ENCODE peak calls at places on chromosome 20, in nine cellular contexts. One of them, this sample, is unnamed.

GRCh38 chr20:1895674-1896496 is 678 bp downstream of the SIRPA start:
- DNase-seq in pancreas: no peak
- DNase-seq in dorsolateral prefrontal cortex: no peak
- DNase-seq in A549: peak; percentile 35
- DNase-seq in hepatocyte: peak; percentile 44
- DNase-seq in left ventricle myocardium inferior: no peak
- DNase-seq in fibroblast of lung: peak; percentile 30
- DNase-seq in heart left ventricle: no peak
- DNase-seq in upper lobe of right lung: no peak
- DNase-seq in this sample: peak; percentile 58

GRCh38 chr20:63940472-63941266 is 15.5 kb downstream of the UCKL1 start:
- DNase-seq in left ventricle myocardium inferior: peak; percentile 15
- DNase-seq in heart left ventricle: peak; percentile 63
- DNase-seq in upper lobe of right lung: no peak
- DNase-seq in fibroblast of lung: no peak
- DNase-seq in dorsolateral prefrontal cortex: no peak
- DNase-seq in pancreas: no peak
- DNase-seq in A549: no peak
- DNase-seq in hepatocyte: no peak
- DNase-seq in this sample: peak; percentile 47

GRCh38 chr20:33709398-33709797 is 10.7 kb downstream of the PXMP4 start:
- DNase-seq in dorsolateral prefrontal cortex: no peak
- DNase-seq in pancreas: no peak
- DNase-seq in A549: no peak
- DNase-seq in hepatocyte: no peak
- DNase-seq in upper lobe of right lung: no peak
- DNase-seq in heart left ventricle: no peak
- DNase-seq in left ventricle myocardium inferior: no peak
- DNase-seq in fibroblast of lung: no peak
- DNase-seq in this sample: no peak

GRCh38 chr20:45373353-45374100 is 4.6 kb downstream of the TP53TG5 start:
- DNase-seq in heart left ventricle: peak; percentile 94
- DNase-seq in fibroblast of lung: peak; percentile 81
- DNase-seq in pancreas: peak; percentile 84
- DNase-seq in A549: peak; percentile 91
- DNase-seq in dorsolateral prefrontal cortex: peak; percentile 86
- DNase-seq in upper lobe of right lung: peak; percentile 95
- DNase-seq in left ventricle myocardium inferior: peak; percentile 88
- DNase-seq in hepatocyte: peak; percentile 91
- DNase-seq in this sample: peak; percentile 92

GRCh38 chr20:17560344-17561074 is 9.4 kb upstream of the DSTN start:
- DNase-seq in dorsolateral prefrontal cortex: no peak
- DNase-seq in left ventricle myocardium inferior: no peak
- DNase-seq in hepatocyte: no peak
- DNase-seq in A549: no peak
- DNase-seq in fibroblast of lung: no peak
- DNase-seq in pancreas: no peak
- DNase-seq in heart left ventricle: no peak
- DNase-seq in upper lobe of right lung: no peak
- DNase-seq in this sample: no peak

GRCh38 chr20:13288357-13288756 is 67.3 kb downstream of the ISM1 start:
- DNase-seq in left ventricle myocardium inferior: no peak
- DNase-seq in upper lobe of right lung: no peak
- DNase-seq in hepatocyte: no peak
- DNase-seq in heart left ventricle: no peak
- DNase-seq in pancreas: no peak
- DNase-seq in A549: no peak
- DNase-seq in fibroblast of lung: no peak
- DNase-seq in dorsolateral prefrontal cortex: no peak
- DNase-seq in this sample: no peak

GRCh38 chr20:62918830-62919229 is 7.5 kb downstream of the DIDO1 start:
- DNase-seq in A549: no peak
- DNase-seq in fibroblast of lung: no peak
- DNase-seq in dorsolateral prefrontal cortex: no peak
- DNase-seq in upper lobe of right lung: no peak
- DNase-seq in heart left ventricle: no peak
- DNase-seq in left ventricle myocardium inferior: no peak
- DNase-seq in pancreas: no peak
- DNase-seq in hepatocyte: no peak
- DNase-seq in this sample: peak; percentile 29

GRCh38 chr20:25338112-25339023 is 52.3 kb downstream of the ABHD12 start:
- DNase-seq in A549: no peak
- DNase-seq in pancreas: peak; percentile 50
- DNase-seq in hepatocyte: no peak
- DNase-seq in heart left ventricle: no peak
- DNase-seq in fibroblast of lung: no peak
- DNase-seq in left ventricle myocardium inferior: no peak
- DNase-seq in dorsolateral prefrontal cortex: no peak
- DNase-seq in upper lobe of right lung: no peak
- DNase-seq in this sample: no peak

GRCh38 chr20:56003966-56004365 is 1.4 kb downstream of the CBLN4 start:
- DNase-seq in hepatocyte: peak; percentile 12
- DNase-seq in dorsolateral prefrontal cortex: peak; percentile 10
- DNase-seq in left ventricle myocardium inferior: no peak
- DNase-seq in fibroblast of lung: no peak
- DNase-seq in pancreas: no peak
- DNase-seq in heart left ventricle: peak; percentile 57
- DNase-seq in upper lobe of right lung: peak; percentile 74
- DNase-seq in A549: no peak
- DNase-seq in this sample: peak; percentile 53

GRCh38 chr20:2140561-2140960 is 38.9 kb downstream of the STK35 start:
- DNase-seq in A549: no peak
- DNase-seq in dorsolateral prefrontal cortex: no peak
- DNase-seq in heart left ventricle: no peak
- DNase-seq in pancreas: peak; percentile 7
- DNase-seq in fibroblast of lung: peak; percentile 50
- DNase-seq in upper lobe of right lung: no peak
- DNase-seq in left ventricle myocardium inferior: peak; percentile 73
- DNase-seq in hepatocyte: no peak
- DNase-seq in this sample: no peak

GRCh38 chr20:12902992-12903391 is 105.8 kb upstream of the SPTLC3 start:
- DNase-seq in pancreas: no peak
- DNase-seq in dorsolateral prefrontal cortex: no peak
- DNase-seq in heart left ventricle: no peak
- DNase-seq in left ventricle myocardium inferior: no peak
- DNase-seq in upper lobe of right lung: no peak
- DNase-seq in fibroblast of lung: no peak
- DNase-seq in hepatocyte: no peak
- DNase-seq in A549: no peak
- DNase-seq in this sample: no peak

GRCh38 chr20:47638851-47639250 is 137.2 kb downstream of the NCOA3 start:
- DNase-seq in heart left ventricle: no peak
- DNase-seq in upper lobe of right lung: no peak
- DNase-seq in pancreas: no peak
- DNase-seq in fibroblast of lung: no peak
- DNase-seq in A549: no peak
- DNase-seq in left ventricle myocardium inferior: no peak
- DNase-seq in dorsolateral prefrontal cortex: no peak
- DNase-seq in hepatocyte: no peak
- DNase-seq in this sample: no peak

GRCh38 chr20:60966031-60966430 is 286.0 kb upstream of the CDH4 start:
- DNase-seq in dorsolateral prefrontal cortex: no peak
- DNase-seq in left ventricle myocardium inferior: no peak
- DNase-seq in pancreas: no peak
- DNase-seq in hepatocyte: no peak
- DNase-seq in fibroblast of lung: no peak
- DNase-seq in A549: no peak
- DNase-seq in upper lobe of right lung: no peak
- DNase-seq in heart left ventricle: no peak
- DNase-seq in this sample: no peak

GRCh38 chr20:7695622-7696021 is 244.6 kb downstream of the HAO1 start:
- DNase-seq in hepatocyte: no peak
- DNase-seq in upper lobe of right lung: no peak
- DNase-seq in heart left ventricle: no peak
- DNase-seq in dorsolateral prefrontal cortex: no peak
- DNase-seq in left ventricle myocardium inferior: no peak
- DNase-seq in pancreas: no peak
- DNase-seq in A549: no peak
- DNase-seq in fibroblast of lung: no peak
- DNase-seq in this sample: no peak

GRCh38 chr20:39785252-39785917 is 823.2 kb downstream of the DHX35 start:
- DNase-seq in fibroblast of lung: no peak
- DNase-seq in left ventricle myocardium inferior: no peak
- DNase-seq in hepatocyte: no peak
- DNase-seq in A549: no peak
- DNase-seq in pancreas: no peak
- DNase-seq in heart left ventricle: no peak
- DNase-seq in dorsolateral prefrontal cortex: no peak
- DNase-seq in upper lobe of right lung: no peak
- DNase-seq in this sample: no peak
- H3K27ac ChIP-seq in fibroblast of lung: no peak overlapping the region
- H3K27ac ChIP-seq in left ventricle myocardium inferior: no peak overlapping the region
- H3K27ac ChIP-seq in hepatocyte: no peak overlapping the region
- H3K27ac ChIP-seq in A549: no peak overlapping the region
- H3K27ac ChIP-seq in pancreas: no peak overlapping the region
- H3K27ac ChIP-seq in heart left ventricle: no peak overlapping the region
- H3K27ac ChIP-seq in dorsolateral prefrontal cortex: no peak overlapping the region
- H3K27ac ChIP-seq in upper lobe of right lung: no peak overlapping the region
- H3K27ac ChIP-seq in this sample: no peak overlapping the region

DNA sequence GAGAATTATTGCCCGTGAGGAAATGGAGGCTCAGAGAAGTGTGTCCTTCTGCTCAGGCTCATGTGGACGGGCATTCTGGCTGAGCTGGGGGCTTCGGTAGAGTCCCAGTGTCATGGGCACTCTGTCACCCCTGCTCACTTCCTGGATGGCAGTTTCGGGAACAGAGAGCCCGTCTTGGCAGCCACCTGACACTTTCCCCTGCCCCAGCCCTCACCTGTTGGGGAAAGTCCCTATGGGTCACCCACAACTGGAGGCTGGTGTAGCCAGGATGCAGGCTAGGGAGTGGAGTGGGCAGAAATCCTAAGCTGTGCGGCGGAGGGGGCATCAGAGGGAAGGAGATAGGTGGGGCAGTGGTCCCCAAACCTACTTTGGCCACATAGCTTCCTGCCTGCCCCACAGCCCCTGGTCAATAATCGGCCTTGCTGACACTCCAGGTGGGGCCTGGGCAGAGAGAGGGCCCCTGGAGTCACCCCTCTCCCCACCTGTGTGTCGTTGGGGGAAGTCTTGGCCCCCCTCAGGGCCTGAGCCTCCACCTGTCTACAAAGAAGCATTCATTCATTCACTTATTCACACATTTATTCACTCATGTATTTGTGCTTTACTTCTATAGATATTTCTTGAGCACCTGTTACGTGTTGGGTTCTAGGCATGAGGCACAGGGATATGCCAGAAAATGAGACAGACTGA is 40.5 kb downstream of the SNAI1 start:
- DNase-seq in pancreas: no peak
- DNase-seq in fibroblast of lung: no peak
- DNase-seq in dorsolateral prefrontal cortex: no peak
- DNase-seq in A549: no peak
- DNase-seq in left ventricle myocardium inferior: no peak
- DNase-seq in hepatocyte: no peak
- DNase-seq in heart left ventricle: no peak
- DNase-seq in upper lobe of right lung: no peak
- DNase-seq in this sample: no peak
- TF ChIP-seq CTCF in pancreas: no peak
- TF ChIP-seq CTCF in fibroblast of lung: no peak
- TF ChIP-seq CTCF in dorsolateral prefrontal cortex: no peak
- TF ChIP-seq CTCF in A549: no peak
- TF ChIP-seq CTCF in left ventricle myocardium inferior: no peak
- TF ChIP-seq CTCF in hepatocyte: no peak
- TF ChIP-seq CTCF in heart left ventricle: no peak
- TF ChIP-seq CTCF in upper lobe of right lung: no peak
- TF ChIP-seq CTCF in this sample: no peak

GRCh38 chr20:32205502-32206382 is 1.8 kb downstream of the PLAGL2 start:
- DNase-seq in heart left ventricle: no peak
- DNase-seq in A549: no peak
- DNase-seq in upper lobe of right lung: no peak
- DNase-seq in dorsolateral prefrontal cortex: no peak
- DNase-seq in fibroblast of lung: peak; percentile 38
- DNase-seq in hepatocyte: peak; percentile 38
- DNase-seq in pancreas: no peak
- DNase-seq in left ventricle myocardium inferior: no peak
- DNase-seq in this sample: no peak
- H3K4me3 ChIP-seq in heart left ventricle: peak overlapping the region; percentile 87
- H3K4me3 ChIP-seq in A549: peak overlapping the region; percentile 92
- H3K4me3 ChIP-seq in upper lobe of right lung: peak overlapping the region; percentile 99
- H3K4me3 ChIP-seq in dorsolateral prefrontal cortex: peak overlapping the region; percentile 21
- H3K4me3 ChIP-seq in fibroblast of lung: no peak overlapping the region
- H3K4me3 ChIP-seq in hepatocyte: peak overlapping the region; percentile 90
- H3K4me3 ChIP-seq in pancreas: peak overlapping the region; percentile 98
- H3K4me3 ChIP-seq in left ventricle myocardium inferior: peak overlapping the region; percentile 100
- H3K4me3 ChIP-seq in this sample: peak overlapping the region; percentile 96

GRCh38 chr20:59064214-59064722 is 21.7 kb upstream of the PRELID3B start:
- DNase-seq in dorsolateral prefrontal cortex: no peak
- DNase-seq in A549: no peak
- DNase-seq in fibroblast of lung: no peak
- DNase-seq in left ventricle myocardium inferior: no peak
- DNase-seq in upper lobe of right lung: no peak
- DNase-seq in heart left ventricle: no peak
- DNase-seq in hepatocyte: no peak
- DNase-seq in pancreas: no peak
- DNase-seq in this sample: no peak

GRCh38 chr20:59068534-59068933 is 25.9 kb upstream of the PRELID3B start:
- DNase-seq in upper lobe of right lung: no peak
- DNase-seq in heart left ventricle: no peak
- DNase-seq in dorsolateral prefrontal cortex: no peak
- DNase-seq in A549: no peak
- DNase-seq in pancreas: no peak
- DNase-seq in left ventricle myocardium inferior: no peak
- DNase-seq in hepatocyte: no peak
- DNase-seq in fibroblast of lung: no peak
- DNase-seq in this sample: no peak

GRCh38 chr20:59062057-59062456 is 19.5 kb upstream of the PRELID3B start:
- DNase-seq in pancreas: no peak
- DNase-seq in fibroblast of lung: no peak
- DNase-seq in hepatocyte: no peak
- DNase-seq in A549: no peak
- DNase-seq in upper lobe of right lung: no peak
- DNase-seq in left ventricle myocardium inferior: no peak
- DNase-seq in dorsolateral prefrontal cortex: no peak
- DNase-seq in heart left ventricle: no peak
- DNase-seq in this sample: no peak

DNA sequence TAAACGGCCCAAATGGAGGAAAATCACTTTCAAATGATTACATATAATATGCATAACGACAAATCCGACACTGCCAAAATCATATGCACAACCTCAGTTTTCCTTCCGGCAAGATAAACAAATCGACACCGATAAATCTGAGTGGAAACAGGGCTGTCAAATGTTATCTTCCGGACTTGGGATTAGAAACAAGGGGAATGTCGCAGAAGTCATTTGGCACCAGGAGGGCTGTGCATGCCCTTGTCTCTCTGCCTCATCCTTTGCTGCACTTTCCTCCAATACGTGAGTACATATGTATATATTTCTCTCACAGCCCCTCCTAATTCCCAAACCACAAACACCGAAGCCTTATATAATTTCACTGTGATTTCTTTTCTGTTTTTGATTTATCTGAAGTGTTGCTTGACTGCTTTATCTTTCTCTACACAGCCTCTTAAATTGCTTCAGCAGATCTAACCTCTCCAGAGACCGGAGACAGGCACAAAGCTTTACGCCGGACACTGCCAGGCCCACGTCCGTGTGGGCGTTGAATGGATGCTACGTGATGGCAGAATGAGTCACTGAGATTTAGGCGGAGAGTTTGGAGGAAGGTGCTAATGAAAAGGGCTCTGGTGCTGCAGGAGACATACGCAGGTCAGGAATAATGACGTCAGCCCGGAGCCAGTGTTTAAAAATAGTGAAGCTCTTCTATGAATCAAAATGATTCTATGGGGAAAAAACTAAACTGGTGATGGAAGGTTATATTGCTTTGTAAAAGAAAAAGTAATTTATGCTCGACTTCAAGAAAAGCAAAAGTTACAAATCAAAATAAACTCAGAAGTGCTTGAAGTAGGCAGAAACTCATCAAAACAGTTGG is 21.0 kb upstream of the PRELID3B start:
- DNase-seq in A549: peak; percentile 39
- DNase-seq in heart left ventricle: peak; percentile 65
- DNase-seq in hepatocyte: peak; percentile 57
- DNase-seq in dorsolateral prefrontal cortex: peak; percentile 34
- DNase-seq in fibroblast of lung: peak; percentile 75
- DNase-seq in upper lobe of right lung: no peak
- DNase-seq in left ventricle myocardium inferior: peak; percentile 20
- DNase-seq in pancreas: no peak
- DNase-seq in this sample: no peak
- H3K27ac ChIP-seq in A549: peak overlapping the region; percentile 3
- H3K27ac ChIP-seq in heart left ventricle: no peak overlapping the region
- H3K27ac ChIP-seq in hepatocyte: no peak overlapping the region
- H3K27ac ChIP-seq in dorsolateral prefrontal cortex: no peak overlapping the region
- H3K27ac ChIP-seq in fibroblast of lung: no peak overlapping the region
- H3K27ac ChIP-seq in upper lobe of right lung: no peak overlapping the region
- H3K27ac ChIP-seq in left ventricle myocardium inferior: peak overlapping the region; percentile 55
- H3K27ac ChIP-seq in pancreas: no peak overlapping the region
- H3K27ac ChIP-seq in this sample: no peak overlapping the region